ENCODE peak calls at places on chromosome 5, in five cellular contexts. Q is mesenchymal stem cell, I is H1, L is neuronal stem cell, W is trophoblast cell. V is an unnamed sample.
A peak's percentile ranks its signal among the peaks of the same experiment; 100 is the strongest.

GRCh38 chr5:174608631-174609097 is 115.7 kb upstream of the MSX2 start:
- DNase-seq in Q (no peak), I (no peak), L (no peak), W (no peak), V (no peak)

GRCh38 chr5:91357012-91357634 is 26.0 kb downstream of the ARRDC3 start:
- DNase-seq in Q (no peak), I (no peak), L (no peak), W (no peak), V (no peak)

GRCh38 chr5:32076699-32077695 is 97.1 kb downstream of the GOLPH3 start:
- DNase-seq in Q (peak; percentile 63), I (no peak), L (peak; percentile 21), W (peak; percentile 43), V (peak; percentile 59)

GRCh38 chr5:60961685-60962084 is 16.7 kb downstream of the NDUFAF2 start:
- DNase-seq in Q (peak; percentile 52), I (no peak), L (no peak), W (no peak), V (peak; percentile 61)

GRCh38 chr5:84131372-84131771 is 253.3 kb downstream of the EDIL3 start:
- DNase-seq in Q (no peak), I (no peak), L (no peak), W (no peak), V (no peak)

GRCh38 chr5:34564706-34565235 is 91.4 kb upstream of the RAI14 start:
- DNase-seq in Q (no peak), I (no peak), L (no peak), W (no peak), V (no peak)

GRCh38 chr5:73418244-73418691 is 30.3 kb downstream of the FOXD1 start:
- DNase-seq in Q (no peak), I (no peak), L (no peak), W (no peak), V (no peak)

GRCh38 chr5:106314221-106314824 is 1356.4 kb downstream of the EFNA5 start:
- DNase-seq in Q (no peak), I (no peak), L (no peak), W (no peak), V (peak; percentile 17)

GRCh38 chr5:134328619-134329018 is 38.4 kb downstream of the CDKL3 start:
- DNase-seq in Q (peak; percentile 9), I (no peak), L (no peak), W (no peak), V (no peak)

GRCh38 chr5:145943674-145944121 is 7.3 kb downstream of the SH3RF2 start:
- DNase-seq in Q (no peak), I (no peak), L (no peak), W (no peak), V (peak; percentile 25)

GRCh38 chr5:144581044-144581443 is 410.4 kb downstream of the KCTD16 start:
- DNase-seq in Q (no peak), I (no peak), L (no peak), W (no peak), V (peak; percentile 1)

GRCh38 chr5:27158171-27158570 is 119.8 kb upstream of the CDH9 start:
- DNase-seq in Q (no peak), I (no peak), L (no peak), W (no peak), V (no peak)

GRCh38 chr5:105167092-105167491 is 1604.5 kb upstream of the NUDT12 start:
- DNase-seq in Q (no peak), I (no peak), L (no peak), W (peak; percentile 32), V (no peak)

GRCh38 chr5:68331202-68332108 is 115.9 kb downstream of the PIK3R1 start:
- DNase-seq in Q (peak; percentile 57), I (no peak), L (no peak), W (no peak), V (peak; percentile 80)

GRCh38 chr5:53095931-53096525 is 13.5 kb downstream of the MOCS2 start:
- DNase-seq in Q (peak; percentile 70), I (peak; percentile 27), L (peak; percentile 46), W (peak; percentile 68), V (peak; percentile 75)

GRCh38 chr5:126234563-126235195 is 188.5 kb upstream of the GRAMD2B start:
- DNase-seq in Q (peak; percentile 38), I (no peak), L (peak; percentile 38), W (no peak), V (peak; percentile 6)

GRCh38 chr5:97840643-97841042 is 657.6 kb upstream of the RIOK2 start:
- DNase-seq in Q (no peak), I (no peak), L (no peak), W (no peak), V (peak; percentile 44)

GRCh38 chr5:132099073-132099748 is 25.6 kb downstream of the CSF2 start:
- DNase-seq in Q (no peak), I (no peak), L (no peak), W (no peak), V (no peak)

GRCh38 chr5:37771731-37772130 is 68.1 kb downstream of the GDNF start:
- DNase-seq in Q (peak; percentile 95), I (no peak), L (no peak), W (peak; percentile 88), V (peak; percentile 98)

GRCh38 chr5:40688127-40688756 is 8.5 kb downstream of the PTGER4 start:
- DNase-seq in Q (peak; percentile 86), I (no peak), L (peak; percentile 83), W (peak; percentile 79), V (peak; percentile 89)
- H4K91ac ChIP-seq in Q (no peak overlapping the region), I (no peak overlapping the region), L (no peak overlapping the region), W (no peak overlapping the region), V (peak overlapping the region; percentile 64)

DNA sequence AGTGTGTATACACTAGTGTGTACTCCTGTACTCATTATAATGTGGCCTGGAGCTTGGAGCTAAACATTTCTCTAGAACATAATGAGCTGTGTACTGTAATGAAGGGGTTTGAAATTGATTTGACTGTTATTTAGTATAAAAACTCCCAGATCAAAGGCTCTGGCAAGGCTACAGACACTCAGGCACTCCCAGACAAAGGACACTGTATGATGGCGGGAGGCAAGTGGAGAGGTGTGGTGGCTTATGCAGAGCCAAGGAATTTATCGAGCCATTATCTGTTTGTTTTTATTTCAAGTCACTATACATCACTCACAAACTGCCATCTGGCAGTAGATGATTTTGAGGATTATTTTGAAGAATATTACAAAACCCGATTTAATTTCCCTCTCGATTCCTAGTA is 240.0 kb upstream of the SEMA6A start:
- DNase-seq in Q (no peak), I (no peak), L (no peak), W (no peak), V (no peak)
- H4K91ac ChIP-seq in Q (no peak overlapping the region), I (peak overlapping the region; percentile 49), L (no peak overlapping the region), W (no peak overlapping the region), V (no peak overlapping the region)

GRCh38 chr5:179698935-179699639 is at the start of gene CANX:
- DNase-seq in Q (no peak), I (no peak), L (no peak), W (peak; percentile 14), V (no peak)
- H4K91ac ChIP-seq in Q (peak within 1 kb of the TSS; percentile 98), I (peak within 1 kb of the TSS; percentile 97), L (peak within 1 kb of the TSS; percentile 46), W (peak within 1 kb of the TSS; percentile 100), V (peak within 1 kb of the TSS; percentile 85)

GRCh38 chr5:127281609-127282008 is 9.0 kb upstream of the MEGF10 start:
- DNase-seq in Q (no peak), I (no peak), L (no peak), W (no peak), V (no peak)

GRCh38 chr5:127275641-127276193 is 14.9 kb upstream of the MEGF10 start:
- DNase-seq in Q (no peak), I (no peak), L (no peak), W (no peak), V (no peak)

GRCh38 chr5:127280494-127281220 is 9.9 kb upstream of the MEGF10 start:
- DNase-seq in Q (no peak), I (no peak), L (no peak), W (no peak), V (no peak)
- H4K91ac ChIP-seq in Q (no peak overlapping the region), I (no peak overlapping the region), L (no peak overlapping the region), W (no peak overlapping the region), V (no peak overlapping the region)

DNA sequence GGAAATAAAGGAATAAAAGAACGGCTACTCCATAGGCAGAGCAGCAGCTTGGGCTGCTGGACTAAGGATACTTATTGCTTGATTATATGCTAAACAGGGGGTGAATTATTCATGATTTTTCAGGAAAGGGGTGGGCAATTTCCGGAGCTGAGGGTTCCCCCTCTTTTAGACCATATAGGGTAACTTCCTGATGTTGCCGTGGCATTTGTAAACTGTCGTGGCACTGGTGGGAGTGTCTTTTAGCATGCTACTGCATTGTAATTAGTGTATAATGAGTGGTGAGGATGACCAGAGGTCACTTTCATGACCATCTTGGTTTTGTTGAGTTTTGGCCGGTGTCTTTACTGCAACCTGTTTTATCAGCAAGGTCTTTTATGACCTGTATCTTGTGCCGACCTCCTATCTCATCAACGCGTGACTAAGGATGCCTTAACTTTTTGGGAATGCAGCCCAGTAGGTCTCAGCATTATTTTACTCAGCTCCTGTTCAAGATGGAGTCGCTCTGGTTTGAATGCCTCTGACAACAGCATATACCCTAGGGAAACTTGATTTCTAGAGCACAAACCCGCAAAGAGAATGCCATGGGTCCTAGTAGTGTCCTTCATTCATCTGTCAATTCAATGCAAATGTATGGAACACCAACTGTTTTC is 47.8 kb upstream of the PWWP2A start:
- DNase-seq in Q (peak; percentile 30), I (no peak), L (no peak), W (peak; percentile 64), V (no peak)
- H4K91ac ChIP-seq in Q (no peak overlapping the region), I (peak overlapping the region; percentile 90), L (no peak overlapping the region), W (no peak overlapping the region), V (peak overlapping the region; percentile 81)

V was measured in IMR-90.